ENCODE peak calls at places on chromosomes 11 and 22, in four cellular contexts. S is adrenal gland, T is stomach, A is lower leg skin. U is an unnamed sample.

GRCh38 chr22:48144318-48144717 is 1381.9 kb downstream of the TBC1D22A start:
- DNase-seq in S (no peak), T (no peak), A (no peak), U (no peak)

GRCh38 chr11:123020968-123021367 is 39.3 kb upstream of the BSX start:
- DNase-seq in T (no peak), A (no peak), S (peak), U (peak)

GRCh38 chr11:38791346-38791961 is 2193.4 kb upstream of the RAG2 start:
- DNase-seq in S (peak), A (no peak), T (no peak), U (peak)

GRCh38 chr11:35554491-35555237 is 29.2 kb upstream of the PAMR1 start:
- DNase-seq in S (no peak), T (no peak), A (no peak), U (no peak)

GRCh38 chr22:43001271-43002197 is 13.4 kb downstream of the PACSIN2 start:
- DNase-seq in T (no peak), S (no peak), A (no peak), U (no peak)

GRCh38 chr11:110921742-110922200 is 209.5 kb upstream of the ARHGAP20 start:
- DNase-seq in T (peak), S (no peak), A (no peak), U (no peak)

GRCh38 chr22:24985824-24986214 is 33.3 kb downstream of the KIAA1671 start:
- DNase-seq in A (no peak), T (no peak), S (peak), U (no peak)

GRCh38 chr22:42468841-42469240 is 36.6 kb upstream of the NFAM1 start:
- DNase-seq in A (no peak), S (no peak), T (no peak), U (no peak)

GRCh38 chr11:2275334-2276279 is 5.2 kb upstream of the ASCL2 start:
- DNase-seq in A (peak), T (peak), S (no peak), U (no peak)

GRCh38 chr22:30295576-30295975 is 6.3 kb upstream of the CASTOR1 start:
- DNase-seq in S (no peak), T (no peak), A (no peak), U (no peak)

GRCh38 chr11:34621876-34622275 is 983 bp downstream of the EHF start:
- DNase-seq in S (no peak), A (no peak), T (no peak), U (no peak)

GRCh38 chr11:94178331-94178730 is 49.7 kb downstream of the PANX1 start:
- DNase-seq in A (no peak), S (no peak), T (no peak), U (no peak)

GRCh38 chr22:42399315-42400271 is 32.6 kb downstream of the NFAM1 start:
- DNase-seq in A (peak), S (no peak), T (peak), U (peak)

GRCh38 chr11:64028398-64029115 is 7.2 kb upstream of the FLRT1 start:
- DNase-seq in S (no peak), A (no peak), T (no peak), U (no peak)

GRCh38 chr11:117315285-117316196 is 515 bp downstream of the BACE1 start:
- DNase-seq in S (no peak), A (no peak), T (no peak), U (no peak)

GRCh38 chr22:39348909-39349505 is 784 bp upstream of the SYNGR1 start:
- DNase-seq in S (no peak), T (no peak), A (no peak), U (peak)

GRCh38 chr22:26887456-26887855 is 230.1 kb downstream of the MIAT start:
- DNase-seq in A (no peak), S (peak), T (no peak), U (no peak)

GRCh38 chr11:7019500-7020182 is 505 bp downstream of the ZNF214 start:
- DNase-seq in T (no peak), A (no peak), S (peak), U (no peak)

GRCh38 chr11:325796-326591 is 5.3 kb upstream of the IFITM3 start:
- DNase-seq in T (no peak), A (no peak), S (no peak), U (no peak)

GRCh38 chr11:17524221-17524620 is 20.0 kb downstream of the USH1C start:
- DNase-seq in A (no peak), T (no peak), S (no peak), U (no peak)

GRCh38 chr11:2265396-2265795 is 5.0 kb downstream of the ASCL2 start:
- DNase-seq in A (peak), T (peak), S (no peak), U (no peak)

GRCh38 chr22:24433868-24434471 is 6.6 kb downstream of the ADORA2A start:
- DNase-seq in S (peak), A (no peak), T (no peak), U (no peak)

GRCh38 chr11:64713031-64713780 is 9.8 kb downstream of the NRXN2 start:
- DNase-seq in S (no peak), T (peak), A (no peak), U (no peak)

GRCh38 chr22:37289156-37289735 is 6.9 kb downstream of the CYTH4 start:
- DNase-seq in S (no peak), A (no peak), T (no peak), U (no peak)

GRCh38 chr11:27991731-27992130 is 116.2 kb downstream of the KIF18A start:
- DNase-seq in S (no peak), T (no peak), A (no peak), U (no peak)

GRCh38 chr11:77656362-77656761 is 18.8 kb upstream of the CLNS1A start:
- DNase-seq in T (no peak), A (no peak), S (no peak), U (no peak)

GRCh38 chr11:67629386-67630229 is at the start of gene NUDT8:
- DNase-seq in A (peak), T (peak), S (peak), U (peak)
- TF ChIP-seq POLR2A in A (no peak), T (no peak), S (peak), U (peak)

DNA sequence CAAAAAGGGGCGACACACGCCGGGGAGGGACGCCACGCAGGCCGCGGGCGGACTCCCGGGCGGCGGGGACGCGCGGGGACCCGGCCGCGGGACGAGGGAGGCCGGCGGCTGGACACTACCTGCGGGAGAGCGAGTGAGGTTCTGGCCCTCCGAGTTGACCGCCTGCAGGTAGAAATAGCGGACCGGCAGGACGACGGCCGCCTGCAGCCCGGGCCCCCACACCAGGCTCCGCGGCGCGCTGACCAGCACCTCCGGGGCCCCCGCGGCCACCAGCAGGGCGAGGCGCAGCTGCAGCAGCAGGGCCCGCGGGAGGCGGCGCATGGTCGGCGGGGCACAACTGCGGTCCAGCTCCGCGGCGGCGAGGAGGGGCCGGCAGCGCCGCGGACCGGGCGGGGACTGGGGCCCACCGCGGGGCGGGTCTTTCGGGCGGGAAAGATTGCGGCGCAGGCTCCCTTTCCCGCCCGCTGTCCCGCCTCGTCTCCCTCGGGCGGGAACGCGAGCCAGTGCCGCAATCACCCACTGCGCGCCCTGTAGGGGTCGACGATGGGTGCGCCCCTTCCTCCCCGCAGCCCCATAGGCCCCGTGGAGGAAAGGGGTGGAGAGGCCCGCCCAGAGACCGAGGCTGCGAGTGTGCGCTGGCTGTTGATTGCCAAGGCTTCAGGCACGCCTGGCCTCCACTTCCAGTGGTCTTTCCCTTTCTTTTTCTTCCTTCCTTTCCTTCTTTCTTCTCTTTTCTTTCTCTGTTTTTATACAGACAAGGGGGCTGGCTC is at the start of gene POGLUT3:
- DNase-seq in T (peak), A (peak), S (peak), U (peak)
- TF ChIP-seq POLR2A in T (no peak), A (no peak), S (no peak), U (no peak)

GRCh38 chr11:10293423-10294288 is at the start of gene SBF2:
- DNase-seq in S (peak), A (peak), T (peak), U (peak)
- TF ChIP-seq POLR2A in S (peak), A (peak), T (no peak), U (no peak)

GRCh38 chr11:65718964-65719492 is 1.6 kb downstream of the RNASEH2C start:
- DNase-seq in T (peak), S (peak), A (no peak), U (no peak)

GRCh38 chr11:65718531-65718930 is 2.1 kb downstream of the RNASEH2C start:
- DNase-seq in A (no peak), S (no peak), T (no peak), U (no peak)

GRCh38 chr11:65717906-65718305 is 2.7 kb downstream of the RNASEH2C start:
- DNase-seq in S (no peak), T (no peak), A (no peak), U (no peak)

GRCh38 chr11:65720237-65720934 is at the start of gene RNASEH2C:
- DNase-seq in T (peak), S (peak), A (peak), U (peak)

GRCh38 chr11:65719887-65720236 is 736 bp downstream of the RNASEH2C start:
- DNase-seq in T (no peak), A (no peak), S (peak), U (peak)
- TF ChIP-seq POLR2A in T (no peak), A (no peak), S (no peak), U (no peak)

DNA sequence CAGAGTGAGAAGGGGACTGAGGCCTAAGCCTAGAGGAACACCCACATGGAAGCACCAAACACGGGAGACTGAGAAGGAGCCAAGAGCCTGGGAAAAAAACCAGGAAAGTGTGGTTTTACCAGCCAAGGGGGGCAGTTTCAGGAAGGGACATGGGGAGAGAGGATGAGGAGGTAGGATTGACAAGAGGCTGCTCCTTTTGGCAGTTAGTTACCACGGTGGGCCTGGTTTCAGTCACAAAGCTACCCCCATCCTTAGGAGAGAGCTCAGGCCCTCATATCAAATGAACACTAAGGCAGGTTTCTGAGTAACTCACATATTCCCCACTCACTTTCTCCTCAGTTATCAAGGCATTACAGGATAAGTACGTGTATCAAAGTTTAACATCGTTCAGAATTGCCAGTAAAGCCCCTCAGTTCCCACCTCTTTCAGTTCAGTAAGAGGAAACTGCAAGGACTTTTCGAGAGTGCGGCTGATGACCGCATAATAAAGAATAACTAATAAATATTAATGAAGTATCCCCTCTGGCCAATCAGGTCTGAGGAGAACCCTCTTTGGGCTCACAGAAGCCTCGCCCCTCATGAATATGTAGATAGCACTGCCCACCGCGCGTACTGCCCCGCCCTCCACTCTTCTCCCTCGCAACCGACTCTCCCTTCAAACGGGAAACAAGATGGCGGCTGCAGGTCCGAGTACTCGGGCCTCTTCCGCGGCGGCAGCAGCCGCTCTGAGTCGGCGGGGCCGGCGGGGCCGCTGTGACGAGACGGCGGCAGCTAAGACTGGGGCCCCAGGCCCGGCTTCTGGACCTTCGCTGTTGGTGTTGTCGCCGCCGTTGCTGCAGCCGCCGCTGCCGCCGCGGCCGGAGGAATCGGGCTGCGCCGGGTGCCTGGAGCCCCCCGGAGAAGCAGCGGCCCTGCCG is at the start of gene RNF169:
- DNase-seq in T (peak), S (peak), A (peak), U (peak)
- TF ChIP-seq POLR2A in T (peak), S (peak), A (no peak), U (peak)

GRCh38 chr11:66369073-66369894 is 2.3 kb downstream of the SLC29A2 start:
- DNase-seq in A (no peak), S (no peak), T (no peak), U (no peak)

GRCh38 chr11:66368484-66368883 is 3.1 kb downstream of the SLC29A2 start:
- DNase-seq in S (no peak), A (no peak), T (no peak), U (no peak)

GRCh38 chr11:66367561-66368312 is 3.8 kb downstream of the SLC29A2 start:
- DNase-seq in A (no peak), S (no peak), T (no peak), U (no peak)

GRCh38 chr11:66373261-66373660 is 1.7 kb upstream of the SLC29A2 start:
- DNase-seq in A (no peak), S (no peak), T (no peak), U (no peak)

GRCh38 chr11:66371627-66372415 is at the start of gene SLC29A2:
- DNase-seq in A (peak), S (no peak), T (peak), U (peak)
- TF ChIP-seq POLR2A in A (no peak), S (no peak), T (no peak), U (no peak)

DNA sequence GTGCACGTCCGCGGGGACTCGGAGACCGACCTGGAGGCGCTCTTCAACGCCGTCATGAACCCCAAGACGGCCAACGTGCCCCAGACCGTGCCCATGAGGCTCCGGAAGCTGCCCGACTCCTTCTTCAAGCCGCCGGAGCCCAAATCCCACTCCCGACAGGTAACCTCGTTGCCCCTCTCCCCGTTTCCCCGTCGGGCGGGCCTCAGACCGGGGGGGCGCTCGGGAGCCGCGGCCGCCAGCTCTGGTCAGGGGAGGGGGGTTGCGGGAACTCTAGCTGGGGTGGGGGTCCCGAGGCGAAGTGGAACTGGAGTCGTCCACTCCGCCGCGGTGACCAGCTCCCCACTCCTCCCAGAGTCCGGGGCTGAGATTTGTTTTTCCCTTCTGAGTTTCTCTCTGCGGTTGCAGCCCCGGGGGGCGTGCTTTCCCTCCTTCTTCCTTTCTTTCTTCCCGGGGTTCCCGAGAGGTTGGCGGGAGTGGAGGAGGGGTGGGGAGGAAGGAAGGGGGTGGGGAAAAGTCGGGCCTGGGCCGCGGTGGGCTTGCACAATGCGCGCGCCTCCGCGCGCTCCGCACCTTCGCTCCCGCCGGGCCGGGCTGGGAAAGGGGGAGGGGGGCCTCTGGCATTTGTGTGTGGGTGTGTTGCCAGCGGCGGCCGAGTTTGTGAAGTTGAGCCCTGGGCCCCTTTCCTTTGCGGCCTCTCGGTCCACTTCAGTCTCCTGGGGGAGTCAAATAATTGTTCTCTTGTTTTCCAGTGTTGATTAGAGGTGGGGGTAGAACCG is 952 bp downstream of the YAP1 start:
- DNase-seq in S (peak), A (peak), T (peak), U (no peak)
- TF ChIP-seq POLR2A in S (no peak), A (no peak), T (no peak), U (no peak)

DNA sequence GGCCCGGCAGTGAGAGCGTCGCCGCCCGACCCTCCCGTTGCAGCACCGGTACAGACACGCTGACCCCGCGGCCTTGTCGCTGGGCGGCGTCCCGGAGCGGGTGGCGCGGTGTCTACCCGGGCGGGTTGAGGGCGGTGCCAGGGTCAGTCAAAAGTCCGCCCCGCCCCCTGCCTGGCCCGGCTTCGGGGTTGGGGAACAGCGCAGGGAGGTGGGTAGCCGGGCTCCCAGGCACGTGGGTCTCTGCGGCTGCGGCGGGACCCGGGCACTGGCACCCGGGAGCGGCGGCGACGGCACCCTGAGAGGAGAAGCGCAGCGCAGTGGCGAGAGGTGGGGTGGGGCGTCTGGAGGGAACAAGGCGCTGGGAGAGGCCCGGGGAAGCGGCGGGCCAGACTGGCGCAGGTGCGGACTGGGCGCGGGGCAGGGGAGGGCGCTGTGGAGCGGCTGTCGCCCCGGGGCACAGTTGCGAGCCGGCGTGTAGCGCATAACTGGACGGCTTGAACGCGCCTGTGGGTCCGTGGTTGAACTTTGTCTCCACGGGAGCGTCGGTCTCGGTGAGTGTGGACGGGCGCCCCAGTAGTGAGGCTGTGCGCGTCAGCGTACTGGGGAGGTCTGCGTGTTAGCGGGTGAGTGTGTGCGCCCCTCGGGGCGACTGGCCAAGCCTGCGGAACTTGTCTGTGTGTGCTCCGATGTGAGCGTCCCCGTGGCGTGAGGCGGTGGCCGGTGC is at the start of gene P2RY2:
- DNase-seq in T (peak), S (peak), A (peak), U (peak)
- TF ChIP-seq POLR2A in T (no peak), S (peak), A (no peak), U (no peak)

GRCh38 chr11:129592191-129592590 is 216.5 kb downstream of the BARX2 start:
- DNase-seq in A (no peak), S (no peak), T (no peak), U (no peak)
- TF ChIP-seq POLR2A in A (no peak), S (no peak), T (no peak), U (no peak)

GRCh38 chr11:66568124-66568916 is at the start of gene CTSF:
- DNase-seq in A (peak), T (peak), S (peak), U (peak)
- TF ChIP-seq POLR2A in A (no peak), T (no peak), S (peak), U (no peak)